ENCODE peak calls at places on chromosomes 7 and 10, in eight cellular contexts. Y, L, I, O, D, S, H and U are unnamed samples.

GRCh38 chr10:117364121-117364960 is 10.9 kb downstream of the PDZD8 start:
- DNase-seq in Y (no peak), L (no peak), I (no peak), O (no peak), D (no peak), S (no peak), H (peak; percentile 82), U (no peak)

GRCh38 chr10:50419756-50420155 is 168.4 kb upstream of the ASAH2 start:
- DNase-seq in Y (no peak), L (no peak), I (no peak), O (no peak), D (no peak), S (no peak), H (no peak), U (no peak)

GRCh38 chr7:151762501-151763245 is 114.2 kb downstream of the PRKAG2 start:
- DNase-seq in Y (no peak), L (no peak), I (no peak), O (no peak), D (no peak), S (no peak), H (no peak), U (no peak)

GRCh38 chr7:142088022-142088714 is 23.4 kb upstream of the MGAM2 start:
- DNase-seq in Y (no peak), L (no peak), I (no peak), O (no peak), D (no peak), S (no peak), H (no peak), U (no peak)

GRCh38 chr10:6020806-6021205 is 41.4 kb downstream of the IL2RA start:
- DNase-seq in Y (no peak), L (no peak), I (no peak), O (no peak), D (no peak), S (no peak), H (peak; percentile 92), U (no peak)

GRCh38 chr10:33333260-33334169 is 952 bp downstream of the NRP1 start:
- DNase-seq in Y (no peak), L (no peak), I (no peak), O (no peak), D (no peak), S (no peak), H (peak; percentile 47), U (peak; percentile 25)

GRCh38 chr7:71106226-71106625 is 25.7 kb upstream of the GALNT17 start:
- DNase-seq in Y (no peak), L (no peak), I (no peak), O (no peak), D (no peak), S (no peak), H (no peak), U (no peak)

GRCh38 chr7:109020251-109020650 is 450.6 kb downstream of the DNAJB9 start:
- DNase-seq in Y (no peak), L (no peak), I (no peak), O (no peak), D (no peak), S (no peak), H (no peak), U (no peak)

GRCh38 chr10:71211053-71211452 is 1.3 kb upstream of the UNC5B start:
- DNase-seq in Y (no peak), L (no peak), I (peak; percentile 54), O (peak; percentile 26), D (no peak), S (no peak), H (no peak), U (no peak)

GRCh38 chr7:157928171-157928794 is 591.5 kb downstream of the DNAJB6 start:
- DNase-seq in Y (no peak), L (no peak), I (no peak), O (no peak), D (no peak), S (no peak), H (no peak), U (no peak)

GRCh38 chr10:110209926-110210662 is 2.7 kb downstream of the MXI1 start:
- DNase-seq in Y (peak; percentile 69), L (peak; percentile 43), I (no peak), O (peak; percentile 81), D (no peak), S (no peak), H (peak; percentile 40), U (peak; percentile 56)

GRCh38 chr10:110209399-110209925 is 2.1 kb downstream of the MXI1 start:
- DNase-seq in Y (peak; percentile 66), L (peak; percentile 13), I (peak; percentile 89), O (peak; percentile 74), D (no peak), S (peak; percentile 59), H (peak; percentile 77), U (peak; percentile 47)

GRCh38 chr10:110206988-110207804 is at the start of gene MXI1:
- DNase-seq in Y (peak; percentile 58), L (peak; percentile 64), I (peak; percentile 86), O (peak; percentile 82), D (no peak), S (peak; percentile 85), H (peak; percentile 89), U (peak; percentile 82)

GRCh38 chr10:110207805-110208613 is 604 bp downstream of the MXI1 start:
- DNase-seq in Y (peak; percentile 52), L (peak; percentile 42), I (no peak), O (no peak), D (no peak), S (no peak), H (peak; percentile 44), U (peak; percentile 62)

DNA sequence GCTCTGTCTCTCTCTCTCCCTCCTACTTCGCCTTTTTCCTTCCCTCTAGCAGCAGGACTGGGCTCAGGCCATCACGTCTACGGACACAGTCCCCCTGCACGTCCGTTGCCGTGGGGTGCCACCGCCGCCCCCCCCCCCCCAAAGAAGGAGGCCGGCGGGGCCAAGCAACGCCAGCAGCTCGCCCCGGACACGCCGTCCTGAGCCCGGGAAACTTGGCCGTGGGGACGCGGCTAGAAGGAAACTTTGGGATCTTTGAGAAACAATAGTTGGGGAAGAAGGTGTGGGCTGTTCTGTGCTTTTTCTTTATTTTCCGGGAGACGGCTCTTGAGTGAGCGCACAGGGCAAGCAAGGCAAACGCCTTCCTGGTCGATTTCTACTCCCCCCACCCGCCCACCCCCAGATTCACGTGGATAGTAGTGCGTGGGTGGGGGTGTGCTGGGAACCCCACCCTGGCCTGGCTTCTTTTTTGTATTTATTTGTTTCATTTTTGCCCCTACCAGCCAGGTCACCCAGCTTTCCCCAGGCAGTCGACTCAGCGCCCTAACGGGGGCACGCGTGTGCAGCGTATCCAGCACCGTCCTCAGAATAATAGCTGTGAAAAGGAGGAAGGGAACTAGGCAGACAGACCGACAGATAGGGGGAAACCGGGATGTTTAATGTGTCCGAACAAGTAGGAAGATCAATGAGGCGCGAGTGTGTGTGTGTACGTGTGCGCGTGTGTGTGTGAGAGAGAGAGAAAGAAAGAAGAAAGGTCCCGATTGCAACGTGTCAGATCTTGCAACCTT is 1.4 kb downstream of the MXI1 start:
- DNase-seq in Y (peak; percentile 48), L (peak; percentile 31), I (no peak), O (no peak), D (no peak), S (no peak), H (peak; percentile 53), U (peak; percentile 55)
- TF ChIP-seq CTCF in Y (no peak), L (peak; percentile 51), I (no peak), O (peak; percentile 23), D (peak; percentile 41), S (no peak), H (peak; percentile 39), U (peak; percentile 20)

GRCh38 chr10:114876169-114876568 is 54.6 kb downstream of the FHIP2A start:
- DNase-seq in Y (no peak), L (no peak), I (no peak), O (no peak), D (no peak), S (no peak), H (no peak), U (no peak)

GRCh38 chr10:114879093-114879492 is 57.5 kb downstream of the FHIP2A start:
- DNase-seq in Y (no peak), L (no peak), I (no peak), O (no peak), D (no peak), S (no peak), H (peak; percentile 61), U (no peak)

GRCh38 chr10:114874827-114875541 is 53.4 kb downstream of the FHIP2A start:
- DNase-seq in Y (no peak), L (no peak), I (no peak), O (no peak), D (no peak), S (no peak), H (peak; percentile 84), U (peak; percentile 49)

GRCh38 chr10:114876602-114877300 is 55.2 kb downstream of the FHIP2A start:
- DNase-seq in Y (peak; percentile 73), L (peak; percentile 43), I (peak; percentile 86), O (peak; percentile 76), D (peak; percentile 8), S (peak; percentile 74), H (peak; percentile 82), U (peak; percentile 80)

GRCh38 chr10:114877301-114877644 is 55.7 kb downstream of the FHIP2A start:
- DNase-seq in Y (no peak), L (no peak), I (no peak), O (no peak), D (no peak), S (no peak), H (no peak), U (no peak)
- TF ChIP-seq CTCF in Y (no peak), L (no peak), I (no peak), O (no peak), D (no peak), S (no peak), H (no peak), U (no peak)

DNA sequence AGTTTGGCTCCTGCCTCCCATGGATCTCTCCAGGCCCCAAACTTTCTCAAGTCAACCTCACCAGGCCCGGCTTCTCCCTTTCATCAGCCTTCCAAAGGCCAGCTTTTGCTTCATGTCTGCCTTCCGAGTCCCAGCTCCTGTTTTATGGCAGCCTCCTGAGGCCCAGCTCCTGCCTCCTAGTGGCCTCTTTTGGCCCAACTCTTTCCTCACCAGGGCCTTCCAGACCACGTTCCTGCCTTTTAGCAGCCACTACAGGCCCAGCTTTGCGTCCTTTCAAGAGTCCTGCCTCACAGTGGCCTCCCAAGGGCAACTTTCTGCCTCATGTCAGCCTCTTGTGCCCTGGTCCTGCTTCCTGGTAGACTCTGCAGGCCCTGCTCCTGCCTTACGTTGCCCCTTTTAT is 15.3 kb upstream of the TMEM248 start:
- DNase-seq in Y (no peak), L (peak; percentile 36), I (no peak), O (no peak), D (no peak), S (no peak), H (no peak), U (no peak)
- TF ChIP-seq CTCF in Y (no peak), L (peak; percentile 29), I (no peak), O (no peak), D (peak; percentile 9), S (no peak), H (peak; percentile 46), U (no peak)

GRCh38 chr7:32890553-32891045 is 961 bp downstream of the KBTBD2 start:
- DNase-seq in Y (peak; percentile 15), L (peak; percentile 21), I (no peak), O (no peak), D (peak; percentile 46), S (peak; percentile 31), H (peak; percentile 87), U (peak; percentile 67)
- TF ChIP-seq CTCF in Y (no peak), L (no peak), I (no peak), O (no peak), D (no peak), S (no peak), H (no peak), U (no peak)

DNA sequence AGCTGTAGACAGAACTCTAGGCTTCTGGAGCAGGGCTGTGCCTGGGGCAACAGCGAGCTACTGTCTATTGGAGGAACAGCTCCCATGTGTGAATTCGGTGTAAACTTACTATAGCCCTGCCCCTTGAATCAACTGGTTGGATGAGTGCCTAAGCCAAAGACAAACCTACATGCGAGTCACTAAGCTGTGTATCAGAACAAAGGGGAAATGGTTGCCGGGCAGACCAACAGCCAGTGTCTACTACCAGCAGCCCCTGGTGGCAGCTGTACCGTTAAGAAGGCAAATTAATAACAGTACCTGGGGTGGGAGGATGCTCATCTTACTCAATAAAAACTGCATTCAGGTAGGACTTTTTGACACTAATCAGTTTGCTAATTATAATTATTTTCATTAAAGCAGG is 343.7 kb downstream of the ACTR3B start:
- DNase-seq in Y (no peak), L (no peak), I (no peak), O (no peak), D (no peak), S (no peak), H (no peak), U (no peak)
- TF ChIP-seq CTCF in Y (no peak), L (no peak), I (no peak), O (no peak), D (no peak), S (no peak), H (no peak), U (no peak)